ENCODE peak calls at places on chromosomes 6 and 20, in six cellular contexts. One of them, this sample, is unnamed.

GRCh38 chr6:136945072-136945471 is 23.0 kb downstream of the SLC35D3 start:
- DNase-seq in NCI-H1436: no peak
- DNase-seq in glutamatergic neuron: no peak
- DNase-seq in NCI-H187 treated with DMSO at 0.1 percent for 48 hours: no peak
- DNase-seq in fibroblast of lung: no peak
- DNase-seq in cardiac fibroblast: no peak
- DNase-seq in this sample: no peak

GRCh38 chr6:76774750-76775396 is 688.4 kb downstream of the HTR1B start:
- DNase-seq in glutamatergic neuron: no peak
- DNase-seq in NCI-H187 treated with DMSO at 0.1 percent for 48 hours: no peak
- DNase-seq in fibroblast of lung: no peak
- DNase-seq in cardiac fibroblast: peak
- DNase-seq in NCI-H1436: no peak
- DNase-seq in this sample: no peak

GRCh38 chr6:56424542-56425083 is 177.2 kb upstream of the COL21A1 start:
- DNase-seq in glutamatergic neuron: no peak
- DNase-seq in NCI-H1436: no peak
- DNase-seq in NCI-H187 treated with DMSO at 0.1 percent for 48 hours: no peak
- DNase-seq in cardiac fibroblast: no peak
- DNase-seq in fibroblast of lung: no peak
- DNase-seq in this sample: no peak

GRCh38 chr20:62832212-62832922 is 15.5 kb downstream of the COL9A3 start:
- DNase-seq in cardiac fibroblast: no peak
- DNase-seq in glutamatergic neuron: peak
- DNase-seq in NCI-H1436: peak
- DNase-seq in NCI-H187 treated with DMSO at 0.1 percent for 48 hours: no peak
- DNase-seq in fibroblast of lung: no peak
- DNase-seq in this sample: no peak

GRCh38 chr6:154593122-154593521 is 82.6 kb upstream of the CNKSR3 start:
- DNase-seq in cardiac fibroblast: no peak
- DNase-seq in fibroblast of lung: no peak
- DNase-seq in NCI-H187 treated with DMSO at 0.1 percent for 48 hours: peak
- DNase-seq in glutamatergic neuron: no peak
- DNase-seq in NCI-H1436: peak
- DNase-seq in this sample: no peak

GRCh38 chr6:113998811-113999210 is 27.9 kb upstream of the HDAC2 start:
- DNase-seq in NCI-H1436: no peak
- DNase-seq in glutamatergic neuron: no peak
- DNase-seq in cardiac fibroblast: no peak
- DNase-seq in NCI-H187 treated with DMSO at 0.1 percent for 48 hours: no peak
- DNase-seq in fibroblast of lung: no peak
- DNase-seq in this sample: no peak

GRCh38 chr6:169620171-169621125 is 81.4 kb downstream of the WDR27 start:
- DNase-seq in fibroblast of lung: peak
- DNase-seq in NCI-H1436: no peak
- DNase-seq in cardiac fibroblast: peak
- DNase-seq in NCI-H187 treated with DMSO at 0.1 percent for 48 hours: no peak
- DNase-seq in glutamatergic neuron: no peak
- DNase-seq in this sample: no peak

GRCh38 chr20:50146732-50147662 is 6.5 kb downstream of the PEDS1 start:
- DNase-seq in NCI-H1436: peak
- DNase-seq in NCI-H187 treated with DMSO at 0.1 percent for 48 hours: no peak
- DNase-seq in cardiac fibroblast: peak
- DNase-seq in glutamatergic neuron: no peak
- DNase-seq in fibroblast of lung: peak
- DNase-seq in this sample: no peak

GRCh38 chr6:133973109-133973971 is 20.3 kb downstream of the TBPL1 start:
- DNase-seq in cardiac fibroblast: peak
- DNase-seq in fibroblast of lung: peak
- DNase-seq in NCI-H1436: peak
- DNase-seq in NCI-H187 treated with DMSO at 0.1 percent for 48 hours: no peak
- DNase-seq in glutamatergic neuron: no peak
- DNase-seq in this sample: no peak

GRCh38 chr6:158879180-158879579 is 60.0 kb upstream of the EZR start:
- DNase-seq in NCI-H187 treated with DMSO at 0.1 percent for 48 hours: no peak
- DNase-seq in fibroblast of lung: no peak
- DNase-seq in cardiac fibroblast: peak
- DNase-seq in NCI-H1436: no peak
- DNase-seq in glutamatergic neuron: no peak
- DNase-seq in this sample: no peak

GRCh38 chr20:12306107-12306506 is 388.4 kb downstream of the BTBD3 start:
- DNase-seq in NCI-H187 treated with DMSO at 0.1 percent for 48 hours: no peak
- DNase-seq in NCI-H1436: no peak
- DNase-seq in glutamatergic neuron: no peak
- DNase-seq in cardiac fibroblast: no peak
- DNase-seq in fibroblast of lung: no peak
- DNase-seq in this sample: no peak

GRCh38 chr6:138572200-138572875 is 73.0 kb upstream of the NHSL1 start:
- DNase-seq in cardiac fibroblast: peak
- DNase-seq in fibroblast of lung: peak
- DNase-seq in glutamatergic neuron: peak
- DNase-seq in NCI-H1436: peak
- DNase-seq in NCI-H187 treated with DMSO at 0.1 percent for 48 hours: no peak
- DNase-seq in this sample: peak

GRCh38 chr20:57625181-57625958 is 5.1 kb upstream of the ZBP1 start:
- DNase-seq in glutamatergic neuron: no peak
- DNase-seq in NCI-H187 treated with DMSO at 0.1 percent for 48 hours: no peak
- DNase-seq in NCI-H1436: no peak
- DNase-seq in fibroblast of lung: no peak
- DNase-seq in cardiac fibroblast: no peak
- DNase-seq in this sample: no peak

GRCh38 chr20:38969708-38970107 is 7.6 kb downstream of the DHX35 start:
- DNase-seq in NCI-H1436: no peak
- DNase-seq in NCI-H187 treated with DMSO at 0.1 percent for 48 hours: no peak
- DNase-seq in cardiac fibroblast: peak
- DNase-seq in fibroblast of lung: no peak
- DNase-seq in glutamatergic neuron: no peak
- DNase-seq in this sample: no peak

GRCh38 chr6:137976430-137976829 is 109.4 kb downstream of the TNFAIP3 start:
- DNase-seq in NCI-H187 treated with DMSO at 0.1 percent for 48 hours: no peak
- DNase-seq in glutamatergic neuron: no peak
- DNase-seq in cardiac fibroblast: no peak
- DNase-seq in NCI-H1436: no peak
- DNase-seq in fibroblast of lung: no peak
- DNase-seq in this sample: no peak

GRCh38 chr6:126804255-126805064 is 314.0 kb upstream of the RSPO3 start:
- DNase-seq in glutamatergic neuron: no peak
- DNase-seq in fibroblast of lung: peak
- DNase-seq in NCI-H187 treated with DMSO at 0.1 percent for 48 hours: no peak
- DNase-seq in NCI-H1436: no peak
- DNase-seq in cardiac fibroblast: peak
- DNase-seq in this sample: peak

GRCh38 chr6:162974685-162975084 is 246.9 kb downstream of the PACRG start:
- DNase-seq in glutamatergic neuron: no peak
- DNase-seq in NCI-H187 treated with DMSO at 0.1 percent for 48 hours: no peak
- DNase-seq in cardiac fibroblast: peak
- DNase-seq in NCI-H1436: no peak
- DNase-seq in fibroblast of lung: no peak
- DNase-seq in this sample: no peak

GRCh38 chr6:85192596-85192995 is 257.3 kb upstream of the NT5E start:
- DNase-seq in NCI-H187 treated with DMSO at 0.1 percent for 48 hours: no peak
- DNase-seq in cardiac fibroblast: no peak
- DNase-seq in NCI-H1436: no peak
- DNase-seq in fibroblast of lung: no peak
- DNase-seq in glutamatergic neuron: no peak
- DNase-seq in this sample: no peak

GRCh38 chr6:89242574-89243330 is 25.6 kb upstream of the GABRR1 start:
- DNase-seq in fibroblast of lung: peak
- DNase-seq in glutamatergic neuron: no peak
- DNase-seq in NCI-H1436: peak
- DNase-seq in NCI-H187 treated with DMSO at 0.1 percent for 48 hours: peak
- DNase-seq in cardiac fibroblast: peak
- DNase-seq in this sample: peak

GRCh38 chr6:44237021-44237812 is 9.7 kb upstream of the HSP90AB1 start:
- DNase-seq in NCI-H187 treated with DMSO at 0.1 percent for 48 hours: peak
- DNase-seq in glutamatergic neuron: peak
- DNase-seq in NCI-H1436: peak
- DNase-seq in fibroblast of lung: peak
- DNase-seq in cardiac fibroblast: peak
- DNase-seq in this sample: peak

GRCh38 chr6:33383427-33384185 is 8.0 kb upstream of the KIFC1 start:
- DNase-seq in fibroblast of lung: no peak
- DNase-seq in NCI-H1436: no peak
- DNase-seq in cardiac fibroblast: no peak
- DNase-seq in NCI-H187 treated with DMSO at 0.1 percent for 48 hours: no peak
- DNase-seq in glutamatergic neuron: no peak
- DNase-seq in this sample: no peak

GRCh38 chr6:130560231-130560630 is 194.4 kb downstream of the TMEM200A start:
- DNase-seq in fibroblast of lung: no peak
- DNase-seq in glutamatergic neuron: no peak
- DNase-seq in NCI-H1436: no peak
- DNase-seq in NCI-H187 treated with DMSO at 0.1 percent for 48 hours: no peak
- DNase-seq in cardiac fibroblast: peak
- DNase-seq in this sample: no peak

GRCh38 chr6:116472710-116473109 is 11.5 kb downstream of the CALHM6 start:
- DNase-seq in glutamatergic neuron: no peak
- DNase-seq in NCI-H1436: no peak
- DNase-seq in NCI-H187 treated with DMSO at 0.1 percent for 48 hours: no peak
- DNase-seq in fibroblast of lung: no peak
- DNase-seq in cardiac fibroblast: no peak
- DNase-seq in this sample: no peak

GRCh38 chr20:64142546-64142945 is 21.7 kb upstream of the MYT1 start:
- DNase-seq in fibroblast of lung: no peak
- DNase-seq in glutamatergic neuron: peak
- DNase-seq in NCI-H1436: no peak
- DNase-seq in cardiac fibroblast: no peak
- DNase-seq in NCI-H187 treated with DMSO at 0.1 percent for 48 hours: peak
- DNase-seq in this sample: peak

GRCh38 chr6:111874030-111874425 is 776 bp upstream of the FYN start:
- DNase-seq in NCI-H1436: no peak
- DNase-seq in NCI-H187 treated with DMSO at 0.1 percent for 48 hours: no peak
- DNase-seq in fibroblast of lung: no peak
- DNase-seq in glutamatergic neuron: no peak
- DNase-seq in cardiac fibroblast: peak
- DNase-seq in this sample: no peak

GRCh38 chr20:23532533-23532932 is 35.8 kb downstream of the CST9L start:
- DNase-seq in NCI-H1436: no peak
- DNase-seq in fibroblast of lung: no peak
- DNase-seq in NCI-H187 treated with DMSO at 0.1 percent for 48 hours: no peak
- DNase-seq in cardiac fibroblast: no peak
- DNase-seq in glutamatergic neuron: no peak
- DNase-seq in this sample: no peak

GRCh38 chr6:1191141-1191630 is 120.7 kb upstream of the FOXQ1 start:
- DNase-seq in fibroblast of lung: no peak
- DNase-seq in NCI-H1436: no peak
- DNase-seq in NCI-H187 treated with DMSO at 0.1 percent for 48 hours: no peak
- DNase-seq in glutamatergic neuron: no peak
- DNase-seq in cardiac fibroblast: no peak
- DNase-seq in this sample: no peak

GRCh38 chr6:90460067-90460466 is 126.8 kb downstream of the MAP3K7 start:
- DNase-seq in NCI-H187 treated with DMSO at 0.1 percent for 48 hours: no peak
- DNase-seq in cardiac fibroblast: no peak
- DNase-seq in fibroblast of lung: no peak
- DNase-seq in glutamatergic neuron: no peak
- DNase-seq in NCI-H1436: no peak
- DNase-seq in this sample: no peak

GRCh38 chr6:16494781-16495180 is 256.4 kb downstream of the GMPR start:
- DNase-seq in NCI-H187 treated with DMSO at 0.1 percent for 48 hours: no peak
- DNase-seq in cardiac fibroblast: no peak
- DNase-seq in glutamatergic neuron: no peak
- DNase-seq in fibroblast of lung: no peak
- DNase-seq in NCI-H1436: no peak
- DNase-seq in this sample: no peak

GRCh38 chr20:289693-290080 is 863 bp downstream of the C20orf96 start:
- DNase-seq in glutamatergic neuron: no peak
- DNase-seq in fibroblast of lung: no peak
- DNase-seq in cardiac fibroblast: no peak
- DNase-seq in NCI-H187 treated with DMSO at 0.1 percent for 48 hours: no peak
- DNase-seq in NCI-H1436: no peak
- DNase-seq in this sample: no peak

GRCh38 chr20:57508381-57508780 is 16.6 kb downstream of the CTCFL start:
- DNase-seq in glutamatergic neuron: no peak
- DNase-seq in NCI-H187 treated with DMSO at 0.1 percent for 48 hours: no peak
- DNase-seq in fibroblast of lung: no peak
- DNase-seq in cardiac fibroblast: no peak
- DNase-seq in NCI-H1436: no peak
- DNase-seq in this sample: no peak